ENCODE peak calls at places on chromosomes 5 and 9, in seven cellular contexts. Q is pancreas, S is transverse colon, T is heart left ventricle, D is mammary epithelial cell, W is mesenchymal stem cell, P is A549. U is an unnamed sample.

GRCh38 chr5:97224112-97224750 is 41.2 kb upstream of the RIOK2 start:
- DNase-seq in Q (no peak), S (no peak), T (no peak), D (no peak), W (no peak), P (no peak), U (no peak)

GRCh38 chr9:98726735-98727134 is 18.0 kb upstream of the GABBR2 start:
- DNase-seq in Q (no peak), S (no peak), T (peak; percentile 44), D (no peak), W (peak; percentile 23), P (no peak), U (no peak)

GRCh38 chr5:178432421-178433272 is 157.5 kb downstream of the COL23A1 start:
- DNase-seq in Q (peak; percentile 34), S (no peak), T (no peak), D (no peak), W (no peak), P (no peak), U (no peak)

GRCh38 chr5:67831081-67831480 is 384.5 kb upstream of the PIK3R1 start:
- DNase-seq in Q (no peak), S (no peak), T (no peak), D (no peak), W (no peak), P (no peak), U (no peak)

GRCh38 chr5:72383280-72384205 is 63.4 kb downstream of the PTCD2 start:
- DNase-seq in Q (no peak), S (no peak), T (no peak), D (no peak), W (no peak), P (peak; percentile 21), U (no peak)

GRCh38 chr9:84062538-84062937 is 81.9 kb downstream of the RMI1 start:
- DNase-seq in Q (no peak), S (no peak), T (peak; percentile 70), D (no peak), W (no peak), P (no peak), U (peak; percentile 59)

GRCh38 chr5:111127453-111128195 is 35.5 kb downstream of the WDR36 start:
- DNase-seq in Q (no peak), S (no peak), T (no peak), D (peak; percentile 83), W (no peak), P (no peak), U (no peak)

GRCh38 chr9:106755727-106756126 is 107.2 kb upstream of the ZNF462 start:
- DNase-seq in Q (no peak), S (no peak), T (peak; percentile 24), D (no peak), W (peak; percentile 38), P (no peak), U (no peak)

GRCh38 chr5:180370861-180371641 is 17.9 kb upstream of the GFPT2 start:
- DNase-seq in Q (no peak), S (no peak), T (peak; percentile 67), D (no peak), W (no peak), P (no peak), U (peak; percentile 26)

GRCh38 chr9:29422445-29422844 is 1849.2 kb upstream of the C9orf72 start:
- DNase-seq in Q (no peak), S (no peak), T (no peak), D (no peak), W (no peak), P (no peak), U (no peak)

GRCh38 chr5:143117821-143118220 is 285.7 kb downstream of the NR3C1 start:
- DNase-seq in Q (no peak), S (no peak), T (no peak), D (no peak), W (no peak), P (no peak), U (no peak)

DNA sequence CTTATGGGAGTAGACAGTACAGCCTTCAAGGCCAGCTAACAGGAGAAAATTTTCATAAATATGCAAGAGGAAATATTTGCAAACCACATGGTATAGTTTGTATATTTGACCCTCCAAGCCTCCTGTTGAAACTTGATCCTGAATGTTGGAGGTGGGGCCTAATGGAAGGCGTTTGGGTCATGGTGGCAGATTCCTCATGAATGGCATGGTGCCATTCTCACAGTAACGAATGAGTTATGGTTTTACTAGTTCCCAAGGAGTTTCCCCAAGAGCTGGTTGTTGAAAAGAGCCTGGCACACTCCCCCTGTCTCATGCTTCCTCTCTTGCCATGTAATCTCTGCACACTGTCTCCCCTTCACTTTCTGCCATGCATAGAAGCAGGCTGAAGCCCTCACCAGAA is 3.3 kb upstream of the PAIP1 start:
- DNase-seq in Q (no peak), S (no peak), T (no peak), D (peak; percentile 57), W (peak; percentile 26), P (no peak), U (no peak)
- H3K4me1 ChIP-seq in Q (peaks cover 6% of the 10 kb centered on the region), S (peaks cover 14% of the 10 kb centered on the region), T (peaks cover 6% of the 10 kb centered on the region), D (peaks cover 3% of the 10 kb centered on the region), W (no peaks in the 10 kb centered on the region), P (peaks cover 4% of the 10 kb centered on the region), U (peaks cover under 1% of the 10 kb centered on the region)

DNA sequence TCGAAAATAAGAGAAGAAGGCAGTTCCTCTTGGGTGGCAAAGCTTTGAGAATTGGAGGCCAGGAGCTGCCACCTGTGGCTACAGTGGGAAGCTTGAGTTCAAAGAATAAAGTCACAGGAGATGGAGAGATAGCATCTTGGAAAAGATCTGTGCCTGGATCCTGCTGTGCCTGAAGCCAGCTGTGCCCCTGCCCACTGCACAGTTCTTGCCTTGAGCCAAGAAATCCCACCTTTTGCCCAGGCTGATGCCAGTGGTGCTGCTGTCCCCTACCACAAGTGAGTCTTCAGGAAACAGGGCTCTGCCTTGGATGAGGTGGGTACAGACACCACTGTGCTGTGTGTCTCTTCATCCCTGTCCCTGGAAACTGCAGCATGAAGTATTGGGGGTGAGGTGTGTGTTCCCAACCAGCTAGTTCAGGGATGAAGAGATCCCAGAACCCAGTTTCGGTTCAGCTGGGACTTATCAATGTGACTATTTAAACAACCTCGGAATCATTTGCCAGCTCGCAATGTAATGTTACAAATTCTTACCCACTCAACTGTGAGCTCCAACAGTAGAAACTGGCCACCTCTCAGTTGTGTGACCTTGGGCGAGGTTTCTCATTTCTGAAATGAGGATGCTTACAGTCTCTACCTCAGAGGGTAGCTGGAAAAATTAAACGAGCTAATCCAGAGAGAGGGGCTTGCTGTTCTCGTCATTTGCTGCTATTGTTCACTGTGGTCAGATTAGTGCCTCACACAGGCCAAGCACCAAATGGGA is 5.9 kb downstream of the IER5L start:
- DNase-seq in Q (no peak), S (no peak), T (no peak), D (no peak), W (no peak), P (no peak), U (no peak)
- H3K4me1 ChIP-seq in Q (no peaks in the 10 kb centered on the region), S (peaks cover 32% of the 10 kb centered on the region), T (peaks cover 31% of the 10 kb centered on the region), D (peaks cover 43% of the 10 kb centered on the region), W (peaks cover 37% of the 10 kb centered on the region), P (peaks cover 57% of the 10 kb centered on the region), U (peaks cover 16% of the 10 kb centered on the region)

DNA sequence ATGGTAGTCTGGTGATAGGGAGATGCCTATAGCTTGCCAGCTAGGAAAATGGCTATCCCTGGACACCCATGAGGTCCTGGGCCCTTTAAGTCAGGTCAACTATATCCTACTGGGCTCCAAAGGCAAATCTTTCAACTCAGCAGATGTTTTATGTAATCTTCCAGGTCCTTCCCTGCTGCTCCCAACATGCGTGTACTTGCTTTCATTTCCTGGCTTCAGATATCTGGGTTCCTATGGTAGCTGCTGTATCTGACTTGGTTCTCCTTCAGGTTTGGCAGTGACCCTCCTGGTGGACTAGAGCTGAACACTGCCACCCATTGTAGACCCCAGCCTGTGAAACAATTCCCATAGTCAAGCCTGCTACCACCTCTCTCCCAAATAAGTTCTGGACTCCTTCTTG is 32.4 kb upstream of the GAS1 start:
- DNase-seq in Q (no peak), S (no peak), T (no peak), D (peak; percentile 39), W (no peak), P (no peak), U (no peak)
- H3K4me1 ChIP-seq in Q (no peaks in the 10 kb centered on the region), S (no peaks in the 10 kb centered on the region), T (no peaks in the 10 kb centered on the region), D (peaks cover 56% of the 10 kb centered on the region), W (peaks cover 4% of the 10 kb centered on the region), P (no peaks in the 10 kb centered on the region), U (peaks cover 21% of the 10 kb centered on the region)

GRCh38 chr5:61279725-61280124 is 52.3 kb upstream of the ZSWIM6 start:
- DNase-seq in Q (no peak), S (no peak), T (no peak), D (no peak), W (no peak), P (no peak), U (no peak)
- H3K4me1 ChIP-seq in Q (peaks cover under 1% of the 10 kb centered on the region), S (peaks cover 31% of the 10 kb centered on the region), T (peaks cover 5% of the 10 kb centered on the region), D (peaks cover 34% of the 10 kb centered on the region), W (peaks cover 7% of the 10 kb centered on the region), P (peaks cover 32% of the 10 kb centered on the region), U (peaks cover 26% of the 10 kb centered on the region)

DNA sequence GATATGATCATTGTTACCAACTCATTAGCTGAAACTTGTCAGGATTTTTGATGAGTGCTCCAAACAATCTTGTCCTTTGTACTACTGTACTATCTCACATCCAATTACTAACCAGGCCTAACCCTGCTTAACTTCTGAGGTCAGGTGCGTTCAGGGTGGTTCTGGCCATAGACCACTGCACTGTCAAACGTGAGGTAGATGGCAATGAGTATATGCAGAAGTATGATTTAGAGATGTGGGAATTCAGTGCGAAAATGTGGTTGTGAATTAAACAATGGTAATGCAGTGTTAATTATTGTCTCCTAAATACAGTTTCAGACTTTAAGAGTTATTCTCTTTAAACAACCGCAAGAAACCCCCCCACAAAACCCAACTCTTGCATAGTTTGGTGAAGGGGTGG is 86.5 kb downstream of the ANKRD55 start:
- DNase-seq in Q (no peak), S (no peak), T (no peak), D (no peak), W (no peak), P (no peak), U (no peak)
- H3K4me1 ChIP-seq in Q (peaks cover 17% of the 10 kb centered on the region), S (peaks cover 10% of the 10 kb centered on the region), T (no peaks in the 10 kb centered on the region), D (peaks cover 12% of the 10 kb centered on the region), W (peaks cover 12% of the 10 kb centered on the region), P (peaks cover 20% of the 10 kb centered on the region), U (no peaks in the 10 kb centered on the region)

DNA sequence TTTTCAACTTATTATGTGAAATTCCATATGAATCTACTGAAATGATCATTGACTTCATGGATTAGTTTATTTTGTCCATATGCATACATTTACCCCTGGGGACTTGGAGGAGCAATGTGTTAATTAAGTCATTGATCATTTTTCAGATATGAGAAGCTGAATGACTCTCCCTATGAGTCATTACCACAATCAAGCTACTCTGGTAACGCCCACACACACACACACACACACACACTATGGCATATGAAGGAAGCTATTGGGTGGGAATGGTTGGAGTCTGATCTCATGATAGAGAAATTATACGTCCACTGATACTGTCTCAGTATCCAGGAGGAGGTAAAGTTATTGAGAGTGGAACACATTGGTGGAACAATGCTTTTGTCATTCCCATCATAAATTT is 528.9 kb downstream of the AGTPBP1 start:
- DNase-seq in Q (no peak), S (peak; percentile 17), T (no peak), D (peak; percentile 96), W (peak; percentile 81), P (no peak), U (no peak)
- H3K4me1 ChIP-seq in Q (no peaks in the 10 kb centered on the region), S (no peaks in the 10 kb centered on the region), T (no peaks in the 10 kb centered on the region), D (peaks cover 33% of the 10 kb centered on the region), W (peaks cover 2% of the 10 kb centered on the region), P (no peaks in the 10 kb centered on the region), U (no peaks in the 10 kb centered on the region)